ENCODE peak calls at places on chromosomes 3 and 15, in seven cellular contexts. W is fibroblast of gingiva; H is stomach; R is NCI-H1436; G is transverse colon; J is stimulated activated CD4-positive, alpha-beta T cell treated with anti-CD3 and anti-CD28 coated beads, Interleukin-2, amount 100 ng/mL, for 48 hours; F is cardiac fibroblast. Q is an unnamed sample.

GRCh38 chr15:94670436-94671034 is 439.2 kb downstream of the MCTP2 start:
- DNase-seq in W (peak; percentile 14), H (no peak), R (peak; percentile 31), G (no peak), J (no peak), F (peak; percentile 69), Q (no peak)

GRCh38 chr3:46731795-46732194 is 14.1 kb upstream of the PRSS50 start:
- DNase-seq in W (no peak), H (no peak), R (no peak), G (no peak), J (no peak), F (no peak), Q (no peak)

GRCh38 chr3:177565981-177566380 is 368.7 kb upstream of the TBL1XR1 start:
- DNase-seq in W (no peak), H (no peak), R (no peak), G (no peak), J (no peak), F (no peak), Q (no peak)

GRCh38 chr3:9932843-9933560 is 632 bp upstream of the CRELD1 start:
- DNase-seq in W (peak; percentile 53), H (peak; percentile 83), R (peak; percentile 53), G (peak; percentile 89), J (peak; percentile 82), F (peak; percentile 86), Q (peak; percentile 76)

GRCh38 chr15:85351965-85352364 is 28.4 kb upstream of the AKAP13 start:
- DNase-seq in W (no peak), H (no peak), R (no peak), G (no peak), J (no peak), F (no peak), Q (no peak)

GRCh38 chr3:8500208-8500961 is 1.2 kb upstream of the LMCD1 start:
- DNase-seq in W (no peak), H (peak; percentile 44), R (no peak), G (no peak), J (no peak), F (no peak), Q (no peak)

GRCh38 chr15:72342385-72342784 is 22.4 kb upstream of the CELF6 start:
- DNase-seq in W (no peak), H (peak; percentile 32), R (peak; percentile 26), G (peak; percentile 22), J (peak; percentile 18), F (peak; percentile 41), Q (peak; percentile 43)

GRCh38 chr3:66989241-66989640 is 8.9 kb upstream of the KBTBD8 start:
- DNase-seq in W (no peak), H (no peak), R (no peak), G (no peak), J (no peak), F (no peak), Q (no peak)

GRCh38 chr15:69143756-69144436 is 16.5 kb upstream of the GLCE start:
- DNase-seq in W (no peak), H (no peak), R (peak; percentile 13), G (no peak), J (no peak), F (no peak), Q (no peak)

GRCh38 chr3:129330413-129330812 is 51.7 kb downstream of the HMCES start:
- DNase-seq in W (no peak), H (no peak), R (no peak), G (no peak), J (no peak), F (no peak), Q (no peak)

GRCh38 chr3:133983126-133983525 is 46.6 kb downstream of the SLCO2A1 start:
- DNase-seq in W (no peak), H (no peak), R (no peak), G (no peak), J (no peak), F (no peak), Q (no peak)

GRCh38 chr3:197021729-197022404 is 7.8 kb downstream of the MELTF start:
- DNase-seq in W (no peak), H (peak; percentile 10), R (no peak), G (no peak), J (no peak), F (no peak), Q (no peak)

GRCh38 chr3:179015551-179016020 is 56.0 kb downstream of the ZMAT3 start:
- DNase-seq in W (peak; percentile 67), H (peak; percentile 28), R (peak; percentile 69), G (peak; percentile 41), J (peak; percentile 65), F (peak; percentile 91), Q (peak; percentile 66)